ENCODE peak calls at places on chromosomes 6 and 20, in four cellular contexts. D is GM23248, E is cardiac muscle cell, L is astrocyte. M is an unnamed sample.

GRCh38 chr6:137165375-137166246 is 7.8 kb downstream of the IL22RA2 start:
- DNase-seq in D (peak; percentile 55), E (peak; percentile 11), L (no peak), M (peak; percentile 45)

GRCh38 chr6:105278813-105279212 is 99.0 kb upstream of the POPDC3 start:
- DNase-seq in D (no peak), E (no peak), L (no peak), M (no peak)

GRCh38 chr20:32742322-32743236 is 688 bp downstream of the COMMD7 start:
- DNase-seq in D (no peak), E (no peak), L (no peak), M (no peak)

GRCh38 chr6:138485586-138486248 is 13.6 kb downstream of the NHSL1 start:
- DNase-seq in D (no peak), E (peak; percentile 4), L (no peak), M (no peak)

GRCh38 chr6:42532038-42532669 is 31.7 kb upstream of the UBR2 start:
- DNase-seq in D (peak; percentile 83), E (peak; percentile 80), L (peak; percentile 66), M (no peak)

GRCh38 chr20:16189371-16189770 is 383.9 kb downstream of the KIF16B start:
- DNase-seq in D (no peak), E (no peak), L (no peak), M (no peak)

GRCh38 chr6:169976301-169977081 is 225.1 kb downstream of the ERMARD start:
- DNase-seq in D (peak; percentile 15), E (no peak), L (no peak), M (no peak)

GRCh38 chr6:21664263-21665081 is 70.9 kb downstream of the SOX4 start:
- DNase-seq in D (peak; percentile 60), E (peak; percentile 41), L (peak; percentile 27), M (no peak)

GRCh38 chr20:20369353-20370086 is 1.6 kb downstream of the INSM1 start:
- DNase-seq in D (no peak), E (no peak), L (no peak), M (no peak)

GRCh38 chr6:167778497-167779122 is 48.1 kb upstream of the AFDN start:
- DNase-seq in D (no peak), E (no peak), L (no peak), M (no peak)

GRCh38 chr20:44733341-44734069 is 12.2 kb upstream of the KCNK15 start:
- DNase-seq in D (peak; percentile 87), E (peak; percentile 83), L (no peak), M (peak; percentile 54)

GRCh38 chr6:33621396-33622388 is 570 bp downstream of the ITPR3 start:
- DNase-seq in D (peak; percentile 56), E (no peak), L (no peak), M (peak; percentile 29)

GRCh38 chr20:49964964-49965780 is 17.6 kb upstream of the SNAI1 start:
- DNase-seq in D (peak; percentile 41), E (peak; percentile 51), L (no peak), M (no peak)

GRCh38 chr20:61886721-61887658 is 178.7 kb downstream of the TAF4 start:
- DNase-seq in D (peak; percentile 53), E (peak; percentile 43), L (no peak), M (no peak)

GRCh38 chr6:35425284-35425683 is 26.9 kb upstream of the FANCE start:
- DNase-seq in D (peak; percentile 93), E (peak; percentile 89), L (peak; percentile 97), M (no peak)

GRCh38 chr6:72715119-72715518 is 93.3 kb downstream of the KCNQ5 start:
- DNase-seq in D (no peak), E (no peak), L (no peak), M (no peak)

GRCh38 chr20:39049684-39050554 is 87.8 kb downstream of the DHX35 start:
- DNase-seq in D (peak; percentile 75), E (peak; percentile 79), L (peak; percentile 37), M (peak; percentile 76)

GRCh38 chr6:33727932-33728331 is 16.4 kb upstream of the UQCC2 start:
- DNase-seq in D (no peak), E (no peak), L (no peak), M (no peak)

GRCh38 chr6:40599580-40599979 is 12.4 kb upstream of the LRFN2 start:
- DNase-seq in D (peak; percentile 24), E (no peak), L (no peak), M (no peak)

GRCh38 chr20:55684578-55684977 is 320.7 kb downstream of the CBLN4 start:
- DNase-seq in D (no peak), E (no peak), L (no peak), M (no peak)

GRCh38 chr6:32772656-32773055 is 9.3 kb upstream of the HLA-DQB2 start:
- DNase-seq in D (no peak), E (no peak), L (no peak), M (no peak)

GRCh38 chr6:16676376-16676775 is 84.9 kb downstream of the ATXN1 start:
- DNase-seq in D (no peak), E (no peak), L (no peak), M (no peak)

GRCh38 chr6:19013011-19013410 is 625.9 kb downstream of the RNF144B start:
- DNase-seq in D (peak; percentile 51), E (no peak), L (peak; percentile 62), M (no peak)

DNA sequence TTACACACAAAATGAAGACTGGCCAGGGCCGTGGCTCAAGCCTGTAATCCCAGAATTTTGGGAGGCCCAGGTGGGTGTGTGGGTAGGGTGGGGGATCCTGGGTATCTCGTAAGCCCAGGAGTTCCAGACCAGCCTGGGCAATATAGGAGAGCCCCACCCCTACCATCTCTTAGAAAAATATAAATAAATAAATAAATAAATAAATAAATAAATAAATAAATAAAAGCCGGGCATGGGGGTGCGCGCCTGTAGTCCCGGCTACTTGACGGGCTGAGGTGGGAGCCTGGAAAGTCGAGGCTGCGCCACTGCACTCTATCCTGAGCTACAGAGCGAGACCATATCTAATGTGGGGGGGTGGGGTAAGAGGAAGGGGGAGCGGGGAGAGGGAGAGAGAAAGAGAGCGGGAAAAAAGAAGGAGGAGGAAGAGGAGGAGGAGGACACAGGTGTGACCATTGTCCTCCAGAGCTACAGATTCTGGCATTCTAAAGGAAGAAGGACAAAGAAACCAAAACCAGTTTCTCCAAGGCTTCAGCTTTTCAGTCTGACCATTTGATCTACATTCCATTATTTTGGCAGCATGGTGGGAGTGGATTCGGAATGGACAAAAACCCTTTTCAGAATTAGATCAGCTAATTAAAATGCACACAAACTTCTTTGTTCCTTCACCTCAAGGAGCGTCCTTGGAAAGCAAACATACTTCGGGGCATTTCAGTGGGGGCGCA is 616 bp upstream of the C6orf141 start:
- DNase-seq in D (peak; percentile 4), E (no peak), L (no peak), M (no peak)
- H3K4me3 ChIP-seq in D (no peak overlapping the region), E (peak overlapping the region; percentile 22), L (peak overlapping the region; percentile 72), M (no peak overlapping the region)

GRCh38 chr6:140193269-140193668 is 818.8 kb upstream of the CITED2 start:
- DNase-seq in D (no peak), E (no peak), L (no peak), M (no peak)
- H3K9me3 ChIP-seq in D (peaks cover 6% of the 10 kb centered on the region), E (no peaks in the 10 kb centered on the region), L (no peaks in the 10 kb centered on the region), M (no peaks in the 10 kb centered on the region)

GRCh38 chr6:101276066-101276465 is 117.4 kb upstream of the GRIK2 start:
- DNase-seq in D (no peak), E (peak; percentile 3), L (peak; percentile 1), M (no peak)
- H3K27ac ChIP-seq in D (no peak overlapping the region), E (no peak overlapping the region), L (no peak overlapping the region), M (no peak overlapping the region)

GRCh38 chr20:35660122-35660937 is 4.4 kb downstream of the CPNE1 start:
- DNase-seq in D (no peak), E (no peak), L (no peak), M (no peak)
- H3K4me3 ChIP-seq in D (peak overlapping the region; percentile 80), E (no peak overlapping the region), L (no peak overlapping the region), M (peak overlapping the region; percentile 2)

DNA sequence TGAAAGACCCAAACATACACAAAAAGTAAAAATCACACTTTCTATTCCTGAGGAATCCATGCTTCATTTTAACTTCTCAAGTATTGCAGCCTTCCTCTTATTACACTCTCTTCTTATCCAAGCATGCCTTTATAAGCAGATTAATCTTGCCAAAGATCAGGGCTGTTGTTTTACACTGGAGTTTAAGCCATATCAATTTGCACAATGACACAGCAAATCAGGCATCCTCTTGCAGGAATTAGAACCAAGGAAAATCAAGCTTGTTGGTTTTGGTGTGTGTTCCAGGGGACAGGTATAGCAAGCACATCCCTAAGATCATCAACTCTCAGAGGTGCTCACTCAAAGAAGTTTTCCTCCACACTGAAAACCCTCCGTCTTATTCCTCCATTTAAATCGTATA is 69.5 kb downstream of the CYP39A1 start:
- DNase-seq in D (no peak), E (no peak), L (no peak), M (no peak)
- H3K9me3 ChIP-seq in D (no peaks in the 10 kb centered on the region), E (no peaks in the 10 kb centered on the region), L (no peaks in the 10 kb centered on the region), M (no peaks in the 10 kb centered on the region)

DNA sequence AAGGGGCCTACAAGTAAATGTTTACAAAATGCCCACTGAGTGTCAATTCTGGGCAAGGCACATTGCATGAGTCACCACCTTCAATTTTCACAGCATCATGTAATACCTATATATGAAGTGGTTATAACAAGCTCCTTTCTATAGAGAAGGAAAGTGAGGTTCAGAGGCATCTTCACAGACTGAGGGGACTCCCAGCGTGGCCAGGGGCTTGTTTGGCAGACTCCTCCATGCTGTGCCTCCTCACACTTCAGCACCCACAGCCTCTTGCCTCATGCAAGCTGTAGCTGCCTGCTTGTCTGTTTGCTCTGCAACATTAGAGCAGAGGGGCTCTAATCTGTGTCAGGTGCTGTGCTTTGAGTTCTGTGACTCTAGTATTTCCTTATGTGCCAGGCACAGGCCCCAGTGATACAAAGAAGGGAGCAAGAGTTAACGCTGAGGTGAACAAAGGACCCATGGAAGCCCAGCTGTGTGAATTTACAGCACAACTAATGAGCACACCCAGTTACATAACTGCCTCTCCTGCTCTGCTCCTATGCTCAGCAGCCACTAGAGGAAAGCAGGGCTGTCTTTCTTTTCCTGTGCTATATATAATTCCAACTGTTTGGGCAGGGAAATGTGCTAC is 72.3 kb downstream of the ZHX3 start:
- DNase-seq in D (peak; percentile 42), E (peak; percentile 54), L (no peak), M (no peak)
- H3K27ac ChIP-seq in D (no peak overlapping the region), E (no peak overlapping the region), L (no peak overlapping the region), M (no peak overlapping the region)

M was measured in CD4-positive, alpha-beta memory T cell.